ENCODE peak calls at places on chromosome 11, in nine cellular contexts. I, L, Q, K, D, F, Z, J and B are unnamed samples. For H3K36me3, the result is how much of the 10 kb centered on the place peaks cover.

GRCh38 chr11:85725510-85726258 is 39.7 kb upstream of the CCDC89 start:
- DNase-seq in I (peak), L (peak), Q (peak), K (peak), D (peak), F (no peak), Z (no peak), J (peak), B (peak)

GRCh38 chr11:44162662-44163061 is 67.2 kb downstream of the EXT2 start:
- DNase-seq in I (no peak), L (no peak), Q (no peak), K (no peak), D (no peak), F (no peak), Z (no peak), J (no peak), B (no peak)

GRCh38 chr11:131674051-131674755 is 303.8 kb downstream of the NTM start:
- DNase-seq in I (peak), L (peak), Q (peak), K (peak), D (peak), F (peak), Z (peak), J (peak), B (peak)

GRCh38 chr11:102456381-102456780 is 3.8 kb upstream of the TMEM123 start:
- DNase-seq in I (no peak), L (peak), Q (peak), K (peak), D (no peak), F (no peak), Z (no peak), J (no peak), B (no peak)

GRCh38 chr11:67024410-67024809 is 1.5 kb downstream of the SYT12 start:
- DNase-seq in I (no peak), L (no peak), Q (no peak), K (no peak), D (no peak), F (peak), Z (no peak), J (peak), B (peak)

GRCh38 chr11:64245401-64245796 is 1.3 kb downstream of the PPP1R14B start:
- DNase-seq in I (no peak), L (no peak), Q (no peak), K (no peak), D (no peak), F (peak), Z (no peak), J (peak), B (peak)

GRCh38 chr11:27282141-27282590 is 80.8 kb downstream of the CCDC34 start:
- DNase-seq in I (peak), L (no peak), Q (peak), K (peak), D (no peak), F (no peak), Z (no peak), J (no peak), B (peak)

GRCh38 chr11:56659755-56660154 is 3.7 kb upstream of the OR5AR1 start:
- DNase-seq in I (no peak), L (no peak), Q (no peak), K (no peak), D (no peak), F (no peak), Z (no peak), J (no peak), B (no peak)

GRCh38 chr11:44310456-44311272 is 725 bp upstream of the ALX4 start:
- DNase-seq in I (no peak), L (no peak), Q (no peak), K (no peak), D (no peak), F (no peak), Z (no peak), J (no peak), B (peak)

GRCh38 chr11:31106963-31107576 is 262.5 kb downstream of the DCDC1 start:
- DNase-seq in I (peak), L (peak), Q (peak), K (peak), D (peak), F (peak), Z (peak), J (peak), B (peak)

GRCh38 chr11:13329670-13330401 is 52.2 kb downstream of the BMAL1 start:
- DNase-seq in I (no peak), L (peak), Q (peak), K (no peak), D (no peak), F (no peak), Z (no peak), J (peak), B (no peak)

GRCh38 chr11:13118194-13118593 is 109.1 kb downstream of the RASSF10 start:
- DNase-seq in I (peak), L (peak), Q (peak), K (peak), D (peak), F (no peak), Z (no peak), J (peak), B (peak)

GRCh38 chr11:95660038-95660437 is 129.5 kb downstream of the FAM76B start:
- DNase-seq in I (no peak), L (no peak), Q (no peak), K (no peak), D (no peak), F (no peak), Z (no peak), J (no peak), B (no peak)

GRCh38 chr11:33195391-33196190 is 34.3 kb upstream of the CSTF3 start:
- DNase-seq in I (no peak), L (peak), Q (peak), K (peak), D (no peak), F (no peak), Z (no peak), J (no peak), B (peak)

GRCh38 chr11:13940611-13941256 is 21.8 kb upstream of the SPON1 start:
- DNase-seq in I (no peak), L (no peak), Q (no peak), K (no peak), D (no peak), F (no peak), Z (no peak), J (no peak), B (no peak)

GRCh38 chr11:44418438-44418795 is 108.5 kb upstream of the ALX4 start:
- DNase-seq in I (no peak), L (no peak), Q (no peak), K (no peak), D (no peak), F (no peak), Z (no peak), J (no peak), B (no peak)

GRCh38 chr11:46588915-46589314 is 4.9 kb downstream of the AMBRA1 start:
- DNase-seq in I (no peak), L (no peak), Q (no peak), K (no peak), D (no peak), F (no peak), Z (peak), J (no peak), B (no peak)

GRCh38 chr11:117094776-117095175 is 3.5 kb downstream of the SIK3 start:
- DNase-seq in I (no peak), L (no peak), Q (peak), K (peak), D (no peak), F (no peak), Z (no peak), J (peak), B (peak)

GRCh38 chr11:61505640-61506155 is 2.9 kb upstream of the LRRC10B start:
- DNase-seq in I (no peak), L (peak), Q (no peak), K (no peak), D (no peak), F (no peak), Z (no peak), J (no peak), B (no peak)

GRCh38 chr11:112004389-112004788 is 20.8 kb upstream of the DLAT start:
- DNase-seq in I (no peak), L (no peak), Q (no peak), K (no peak), D (peak), F (no peak), Z (peak), J (peak), B (no peak)

GRCh38 chr11:2097356-2097997 is 41.7 kb downstream of the IGF2 start:
- DNase-seq in I (peak), L (no peak), Q (peak), K (peak), D (no peak), F (no peak), Z (peak), J (peak), B (peak)

GRCh38 chr11:17014774-17015638 is 792 bp upstream of the PLEKHA7 start:
- DNase-seq in I (peak), L (peak), Q (no peak), K (peak), D (peak), F (peak), Z (peak), J (peak), B (peak)

GRCh38 chr11:134277176-134278001 is 1.2 kb downstream of the GLB1L3 start:
- DNase-seq in I (no peak), L (no peak), Q (no peak), K (no peak), D (no peak), F (no peak), Z (no peak), J (no peak), B (no peak)

GRCh38 chr11:81707881-81708280 is 1025.8 kb downstream of the FAM181B start:
- DNase-seq in I (no peak), L (no peak), Q (no peak), K (no peak), D (no peak), F (no peak), Z (no peak), J (no peak), B (no peak)

GRCh38 chr11:57311109-57311936 is 13.4 kb downstream of the TNKS1BP1 start:
- DNase-seq in I (peak), L (peak), Q (peak), K (peak), D (peak), F (no peak), Z (peak), J (peak), B (peak)

GRCh38 chr11:19890308-19890707 is 177.7 kb downstream of the NAV2 start:
- DNase-seq in I (peak), L (peak), Q (peak), K (peak), D (no peak), F (no peak), Z (no peak), J (peak), B (peak)

GRCh38 chr11:32312865-32313403 is 122.4 kb downstream of the WT1 start:
- DNase-seq in I (peak), L (peak), Q (peak), K (peak), D (peak), F (peak), Z (peak), J (peak), B (peak)

DNA sequence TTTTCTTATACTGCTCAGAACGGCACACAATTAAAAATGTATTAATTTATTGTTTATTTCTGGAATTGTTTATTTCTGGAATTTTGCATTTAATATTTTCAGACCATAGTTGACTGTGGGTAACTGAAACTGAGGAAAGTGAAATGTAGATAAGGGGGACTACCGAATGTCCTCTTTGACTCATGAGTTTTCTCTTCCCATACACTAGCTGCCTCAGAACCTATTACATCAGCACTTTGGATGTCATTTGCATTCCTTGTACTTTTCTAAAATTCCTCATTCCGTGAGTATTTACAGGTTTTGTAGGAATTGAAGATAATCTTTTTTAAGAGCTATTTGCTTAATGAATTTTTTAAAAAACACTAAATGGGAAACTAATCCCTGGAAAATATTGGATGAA is 29.8 kb downstream of the ZC3H12C start:
- DNase-seq in I (no peak), L (no peak), Q (peak), K (peak), D (no peak), F (no peak), Z (peak), J (no peak), B (peak)
- H3K27ac ChIP-seq in I (no peak), L (no peak), Q (no peak), K (no peak), D (no peak), F (no peak), Z (no peak), J (no peak), B (peak)

GRCh38 chr11:76226626-76227025 is 20.3 kb upstream of the WNT11 start:
- DNase-seq in I (no peak), L (no peak), Q (no peak), K (no peak), D (no peak), F (no peak), Z (no peak), J (no peak), B (no peak)

GRCh38 chr11:76224461-76225121 is 18.3 kb upstream of the WNT11 start:
- DNase-seq in I (no peak), L (no peak), Q (no peak), K (no peak), D (no peak), F (no peak), Z (no peak), J (no peak), B (no peak)

GRCh38 chr11:76228122-76229000 is 22.1 kb upstream of the WNT11 start:
- DNase-seq in I (no peak), L (no peak), Q (no peak), K (no peak), D (no peak), F (no peak), Z (no peak), J (no peak), B (no peak)

GRCh38 chr11:76221365-76221764 is 15.1 kb upstream of the WNT11 start:
- DNase-seq in I (no peak), L (no peak), Q (no peak), K (no peak), D (no peak), F (no peak), Z (no peak), J (no peak), B (no peak)

GRCh38 chr11:76225122-76225584 is 18.9 kb upstream of the WNT11 start:
- DNase-seq in I (no peak), L (no peak), Q (no peak), K (no peak), D (no peak), F (no peak), Z (no peak), J (no peak), B (peak)
- H2AFZ ChIP-seq in I (no peak), L (no peak), Q (no peak), K (no peak), D (no peak), F (no peak), Z (peak), J (no peak), B (peak)

GRCh38 chr11:62882811-62883496 is 2.3 kb downstream of the SLC3A2 start:
- DNase-seq in I (peak), L (no peak), Q (no peak), K (peak), D (no peak), F (no peak), Z (no peak), J (no peak), B (peak)
- H3K36me3 ChIP-seq in I (under half), L (half or more), Q (half or more), K (under half), D (half or more), F (under half), Z (half or more), J (half or more), B (half or more)

GRCh38 chr11:114282488-114282887 is 13.7 kb upstream of the NNMT start:
- DNase-seq in I (no peak), L (no peak), Q (no peak), K (no peak), D (no peak), F (no peak), Z (no peak), J (no peak), B (no peak)
- H3K27ac ChIP-seq in I (no peak), L (no peak), Q (no peak), K (no peak), D (no peak), F (no peak), Z (no peak), J (no peak), B (no peak)

GRCh38 chr11:89489930-89490329 is 1.2 kb downstream of the NOX4 start:
- DNase-seq in I (no peak), L (no peak), Q (peak), K (no peak), D (no peak), F (no peak), Z (no peak), J (no peak), B (no peak)
- H2AFZ ChIP-seq in I (no peak), L (no peak), Q (no peak), K (no peak), D (no peak), F (no peak), Z (no peak), J (no peak), B (no peak)

GRCh38 chr11:125600663-125601062 is 8.0 kb downstream of the STT3A start:
- DNase-seq in I (no peak), L (no peak), Q (no peak), K (no peak), D (no peak), F (no peak), Z (no peak), J (no peak), B (no peak)

DNA sequence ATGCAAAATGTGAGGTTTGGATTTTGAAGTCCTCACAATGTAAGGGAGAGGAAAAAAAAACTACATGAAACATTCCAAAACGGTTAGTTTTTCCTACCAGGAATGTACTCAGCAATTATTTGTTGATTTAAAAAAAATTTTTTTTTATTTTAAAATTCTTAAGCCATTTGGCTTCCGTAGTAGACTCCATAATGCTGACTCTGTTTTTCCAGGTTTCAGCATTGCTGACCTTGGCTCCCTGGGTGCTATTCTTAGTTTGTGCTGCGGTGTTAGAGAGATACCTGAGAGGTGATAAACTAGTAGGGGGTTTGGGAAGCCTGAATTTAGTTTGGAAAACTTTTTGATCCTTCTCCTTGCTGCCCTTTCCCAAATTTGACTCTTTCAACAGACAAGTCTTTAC is 10.6 kb downstream of the STT3A start:
- DNase-seq in I (no peak), L (no peak), Q (peak), K (peak), D (no peak), F (no peak), Z (no peak), J (no peak), B (peak)
- H3K36me3 ChIP-seq in I (under half), L (half or more), Q (half or more), K (under half), D (half or more), F (under half), Z (half or more), J (half or more), B (half or more)

GRCh38 chr11:12110714-12111481 is 508 bp downstream of the MICAL2 start:
- DNase-seq in I (no peak), L (no peak), Q (no peak), K (no peak), D (no peak), F (no peak), Z (peak), J (peak), B (peak)
- H3K27ac ChIP-seq in I (peak), L (peak), Q (peak), K (peak), D (peak), F (no peak), Z (peak), J (peak), B (peak)

GRCh38 chr11:120714448-120714847 is 202.9 kb downstream of the GRIK4 start:
- DNase-seq in I (peak), L (no peak), Q (no peak), K (peak), D (no peak), F (no peak), Z (no peak), J (peak), B (no peak)
- H2AFZ ChIP-seq in I (no peak), L (no peak), Q (no peak), K (no peak), D (no peak), F (peak), Z (no peak), J (no peak), B (no peak)

GRCh38 chr11:947744-948143 is 22.1 kb downstream of the AP2A2 start:
- DNase-seq in I (no peak), L (no peak), Q (no peak), K (no peak), D (no peak), F (no peak), Z (no peak), J (no peak), B (no peak)
- H3K36me3 ChIP-seq in I (under half), L (under half), Q (under half), K (under half), D (under half), F (under half), Z (under half), J (under half), B (under half)